ENCODE peak calls at places on chromosomes 12 and 14, in five cellular contexts. J is A549, P is fibroblast of lung, U is body of pancreas, R is substantia nigra. Q is an unnamed sample.

GRCh38 chr12:11067514-11067913 is 5.4 kb upstream of the TAS2R46 start:
- DNase-seq in J (no peak), P (peak), R (no peak), U (no peak), Q (peak)

GRCh38 chr12:44428825-44429224 is 447.3 kb downstream of the NELL2 start:
- DNase-seq in R (no peak), U (no peak), P (no peak), J (no peak), Q (no peak)

GRCh38 chr12:29415111-29415510 is 34.1 kb upstream of the ERGIC2 start:
- DNase-seq in J (no peak), P (no peak), U (no peak), R (no peak), Q (no peak)

GRCh38 chr12:103799504-103800251 is 41.4 kb downstream of the NT5DC3 start:
- DNase-seq in R (no peak), P (peak), U (peak), J (peak), Q (no peak)

GRCh38 chr12:18250313-18250916 is 10.9 kb upstream of the PIK3C2G start:
- DNase-seq in J (peak), P (peak), R (no peak), U (peak), Q (no peak)

GRCh38 chr12:57240069-57240921 is 10.7 kb downstream of the STAC3 start:
- DNase-seq in U (peak), R (no peak), J (no peak), P (peak), Q (no peak)

GRCh38 chr14:99774526-99775307 is 18.5 kb upstream of the EML1 start:
- DNase-seq in P (no peak), J (no peak), U (peak), R (no peak), Q (no peak)

GRCh38 chr12:67269632-67270578 is 747 bp downstream of the CAND1 start:
- DNase-seq in P (peak), R (peak), U (peak), J (peak), Q (peak)

GRCh38 chr12:78787576-78787975 is 77.0 kb upstream of the SYT1 start:
- DNase-seq in J (no peak), P (peak), U (no peak), R (no peak), Q (no peak)

GRCh38 chr14:61528591-61529021 is 166.7 kb upstream of the HIF1A start:
- DNase-seq in P (peak), U (no peak), J (no peak), R (no peak), Q (no peak)

GRCh38 chr12:712172-712863 is 40.1 kb upstream of the WNK1 start:
- DNase-seq in U (no peak), J (no peak), P (peak), R (no peak), Q (no peak)

GRCh38 chr12:104460973-104461693 is 4.4 kb downstream of the CHST11 start:
- DNase-seq in J (no peak), P (no peak), U (no peak), R (no peak), Q (no peak)

GRCh38 chr12:132711169-132711843 is 664 bp downstream of the PGAM5 start:
- DNase-seq in U (no peak), R (no peak), P (peak), J (no peak), Q (peak)

GRCh38 chr12:62192486-62193250 is 67.5 kb upstream of the USP15 start:
- DNase-seq in P (peak), R (no peak), U (peak), J (peak), Q (peak)

GRCh38 chr14:30330452-30330851 is 228.5 kb upstream of the G2E3 start:
- DNase-seq in U (no peak), P (no peak), J (no peak), R (no peak), Q (no peak)

GRCh38 chr12:3725267-3726115 is 27.4 kb downstream of the CRACR2A start:
- DNase-seq in J (no peak), U (no peak), R (no peak), P (no peak), Q (no peak)

GRCh38 chr12:105409881-105410471 is 79.5 kb downstream of the C12orf75 start:
- DNase-seq in R (no peak), U (peak), P (peak), J (no peak), Q (peak)

GRCh38 chr14:33909380-33910084 is 41.3 kb downstream of the EGLN3 start:
- DNase-seq in U (no peak), J (no peak), R (no peak), P (no peak), Q (no peak)

GRCh38 chr14:69631509-69631908 is 20.1 kb downstream of the SUSD6 start:
- DNase-seq in U (no peak), P (peak), R (no peak), J (no peak), Q (no peak)

GRCh38 chr12:67590122-67590795 is 58.3 kb upstream of the DYRK2 start:
- DNase-seq in U (no peak), J (no peak), R (no peak), P (no peak), Q (no peak)

GRCh38 chr12:14243941-14244340 is 121.5 kb upstream of the ATF7IP start:
- DNase-seq in U (no peak), R (no peak), P (no peak), J (no peak), Q (no peak)

GRCh38 chr14:73242274-73242960 is 5.1 kb downstream of the PAPLN start:
- DNase-seq in P (peak), R (no peak), J (no peak), U (no peak), Q (peak)

GRCh38 chr12:82708507-82708906 is 21.8 kb downstream of the TMTC2 start:
- DNase-seq in R (peak), P (peak), U (peak), J (no peak), Q (no peak)

GRCh38 chr12:114678718-114679117 is 5.3 kb downstream of the TBX3 start:
- DNase-seq in J (no peak), U (no peak), R (no peak), P (no peak), Q (no peak)

GRCh38 chr14:32336702-32337101 is 7.6 kb downstream of the AKAP6 start:
- DNase-seq in U (no peak), J (no peak), R (no peak), P (no peak), Q (no peak)

GRCh38 chr14:23354990-23355389 is 2.3 kb upstream of the SLC22A17 start:
- DNase-seq in U (no peak), J (no peak), R (no peak), P (no peak), Q (no peak)

GRCh38 chr14:23352506-23353432 is at the start of gene SLC22A17:
- DNase-seq in R (peak), P (peak), U (peak), J (peak), Q (peak)

GRCh38 chr14:23353433-23353780 is 720 bp upstream of the SLC22A17 start:
- DNase-seq in J (no peak), R (no peak), U (no peak), P (no peak), Q (no peak)

GRCh38 chr14:23349156-23349845 is 3.4 kb downstream of the SLC22A17 start:
- DNase-seq in U (no peak), R (no peak), J (no peak), P (no peak), Q (no peak)

DNA sequence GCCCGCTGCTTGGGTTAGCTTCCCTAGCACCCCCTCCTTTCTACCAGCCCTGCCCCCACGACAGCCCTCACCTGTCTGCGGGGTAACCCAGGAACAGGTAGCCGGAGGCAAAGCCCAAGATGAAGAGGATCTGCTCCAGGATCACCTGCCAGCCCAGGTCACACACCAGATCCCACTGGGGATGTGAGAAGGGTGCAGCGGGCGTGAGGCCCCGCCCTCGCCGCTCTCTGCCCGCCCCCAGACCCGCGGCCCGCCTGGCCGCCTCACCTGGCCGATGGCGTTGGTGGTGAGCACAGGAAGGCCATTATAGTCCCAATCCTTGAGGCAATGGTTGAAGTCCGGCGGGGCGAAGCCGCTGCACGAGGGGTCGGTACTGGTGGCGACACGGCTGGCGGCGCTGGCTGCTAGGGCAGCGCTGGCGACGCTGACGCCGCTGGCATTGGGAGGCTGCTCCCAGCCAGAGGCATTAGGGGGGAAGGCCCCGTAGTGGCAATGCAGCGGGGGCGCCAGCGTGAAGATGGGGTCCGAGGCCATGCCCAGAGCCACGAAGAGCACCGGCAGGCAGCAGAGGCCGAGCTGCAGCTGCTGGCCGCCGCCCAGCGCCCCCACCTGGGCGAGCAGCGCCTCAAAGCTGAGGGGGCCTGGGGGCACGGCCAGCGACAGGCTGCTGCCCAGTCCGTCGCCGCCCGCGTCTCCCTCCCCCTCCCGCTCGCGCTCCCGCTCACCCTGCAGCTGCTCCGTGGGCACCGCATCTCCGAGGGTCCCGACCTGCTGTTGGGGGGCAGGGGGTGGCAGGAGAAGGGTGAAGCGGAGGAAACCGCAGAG is 794 bp downstream of the SLC22A17 start:
- DNase-seq in R (no peak), U (no peak), J (no peak), P (no peak), Q (peak)
- H3K27ac ChIP-seq in R (peak), U (no peak), J (peak), P (no peak), Q (no peak)

GRCh38 chr14:52075371-52075770 is 6.5 kb upstream of the NID2 start:
- DNase-seq in R (no peak), U (no peak), J (no peak), P (no peak), Q (no peak)
- H3K27ac ChIP-seq in R (no peak), U (no peak), J (no peak), P (no peak), Q (no peak)

GRCh38 chr12:123591702-123592481 is 7.5 kb downstream of the TMED2 start:
- DNase-seq in P (peak), R (no peak), J (no peak), U (no peak), Q (no peak)
- H3K27ac ChIP-seq in P (no peak), R (no peak), J (no peak), U (no peak), Q (no peak)

GRCh38 chr12:15966426-15966825 is 55.3 kb downstream of the DERA start:
- DNase-seq in J (no peak), P (no peak), R (no peak), U (no peak), Q (no peak)

GRCh38 chr12:15963271-15963670 is 52.1 kb downstream of the DERA start:
- DNase-seq in R (no peak), U (no peak), P (peak), J (no peak), Q (no peak)

DNA sequence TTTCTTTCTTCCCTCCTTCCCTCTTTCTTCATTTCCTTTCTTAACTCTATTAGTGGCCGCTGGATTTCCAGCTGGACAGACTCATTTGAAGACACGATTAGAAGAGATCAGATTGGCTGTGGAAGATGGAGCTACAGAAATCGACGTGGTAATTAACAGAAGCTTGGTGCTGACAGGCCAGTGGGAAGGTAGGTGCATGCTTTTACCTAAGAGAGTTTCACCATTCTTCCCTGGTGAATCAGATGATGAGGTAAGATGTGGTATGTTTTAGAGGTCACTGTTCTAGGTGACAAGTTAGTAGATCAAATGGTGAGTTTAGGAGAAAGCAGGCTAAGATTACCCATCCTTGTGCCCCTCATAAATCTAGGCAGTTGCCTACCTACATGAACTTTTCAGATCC is 51.6 kb downstream of the DERA start:
- DNase-seq in P (no peak), U (no peak), R (no peak), J (no peak), Q (no peak)
- H3K27ac ChIP-seq in P (no peak), U (no peak), R (no peak), J (no peak), Q (no peak)

DNA sequence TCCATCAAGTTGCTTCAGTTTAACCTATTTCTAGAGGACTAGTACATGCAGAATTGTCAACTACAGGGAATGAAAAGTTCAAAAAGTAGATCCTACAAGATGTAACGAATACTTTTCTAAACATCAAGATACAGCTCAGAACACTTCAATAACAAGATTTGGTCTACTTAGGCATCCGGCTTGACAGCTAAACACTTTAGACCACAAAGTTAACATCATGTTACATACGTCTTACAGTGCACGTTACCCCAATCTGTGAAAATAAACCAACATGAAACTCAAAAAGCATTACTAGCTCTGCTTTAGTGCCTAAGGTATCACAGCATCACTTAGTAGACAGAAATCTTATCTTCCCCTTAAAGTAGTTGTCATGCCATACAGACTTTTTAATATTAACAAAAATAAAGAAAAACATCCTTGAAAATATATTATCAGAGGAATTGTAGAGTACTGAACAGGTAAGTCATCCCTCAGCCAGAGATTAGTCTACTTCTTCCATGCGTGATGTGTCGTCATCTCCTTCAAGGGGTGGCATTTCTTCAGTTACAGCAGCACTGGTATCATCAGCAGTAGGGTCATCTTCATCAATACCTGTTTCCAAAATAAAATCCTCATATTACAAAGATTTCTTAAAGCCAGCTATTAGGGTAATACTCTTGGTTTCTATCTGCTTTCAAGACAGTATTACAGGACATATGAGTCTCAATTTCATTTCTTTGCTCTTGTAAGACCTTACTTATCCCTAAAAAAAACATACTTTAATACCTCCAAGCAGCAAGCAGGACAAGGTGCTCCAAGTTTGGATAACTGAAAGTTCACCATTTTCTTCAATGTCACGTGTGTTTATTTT is 5.4 kb downstream of the HSP90AA1 start:
- DNase-seq in R (no peak), P (no peak), U (no peak), J (no peak), Q (no peak)
- H3K27ac ChIP-seq in R (no peak), P (no peak), U (no peak), J (no peak), Q (no peak)

Q was measured in aorta.